ENCODE peak calls at places on chromosomes 1 and 21, in six cellular contexts. One of them, this sample, is unnamed. For H3K4me1, the result is how much of the 10 kb centered on the place peaks cover.

GRCh38 chr1:162302660-162303344 is 73.9 kb downstream of the SPATA46 start:
- DNase-seq in GM23248: peak
- DNase-seq in fibroblast of lung: peak
- DNase-seq in neural progenitor cell: no peak
- DNase-seq in HepG2: no peak
- DNase-seq in osteoblast: peak
- DNase-seq in this sample: peak

GRCh38 chr1:242008788-242009500 is 10.0 kb upstream of the MAP1LC3C start:
- DNase-seq in GM23248: peak
- DNase-seq in fibroblast of lung: no peak
- DNase-seq in neural progenitor cell: no peak
- DNase-seq in HepG2: no peak
- DNase-seq in osteoblast: no peak
- DNase-seq in this sample: no peak

GRCh38 chr21:15379776-15380175 is 315.0 kb upstream of the NRIP1 start:
- DNase-seq in GM23248: no peak
- DNase-seq in fibroblast of lung: no peak
- DNase-seq in neural progenitor cell: no peak
- DNase-seq in HepG2: no peak
- DNase-seq in osteoblast: no peak
- DNase-seq in this sample: no peak

GRCh38 chr1:228753933-228754332 is 18.7 kb downstream of the RHOU start:
- DNase-seq in GM23248: peak
- DNase-seq in fibroblast of lung: no peak
- DNase-seq in neural progenitor cell: no peak
- DNase-seq in HepG2: no peak
- DNase-seq in osteoblast: no peak
- DNase-seq in this sample: no peak

GRCh38 chr1:245261786-245262185 is 107.0 kb downstream of the KIF26B start:
- DNase-seq in GM23248: no peak
- DNase-seq in fibroblast of lung: no peak
- DNase-seq in neural progenitor cell: no peak
- DNase-seq in HepG2: no peak
- DNase-seq in osteoblast: no peak
- DNase-seq in this sample: no peak

GRCh38 chr21:36863260-36863659 is 103.2 kb downstream of the HLCS start:
- DNase-seq in GM23248: no peak
- DNase-seq in fibroblast of lung: no peak
- DNase-seq in neural progenitor cell: no peak
- DNase-seq in HepG2: peak
- DNase-seq in osteoblast: no peak
- DNase-seq in this sample: no peak

GRCh38 chr1:237562247-237562823 is 328.4 kb downstream of the ZP4 start:
- DNase-seq in GM23248: peak
- DNase-seq in fibroblast of lung: peak
- DNase-seq in neural progenitor cell: peak
- DNase-seq in HepG2: peak
- DNase-seq in osteoblast: peak
- DNase-seq in this sample: peak

GRCh38 chr1:232438476-232438875 is 191.5 kb downstream of the SIPA1L2 start:
- DNase-seq in GM23248: no peak
- DNase-seq in fibroblast of lung: no peak
- DNase-seq in neural progenitor cell: no peak
- DNase-seq in HepG2: no peak
- DNase-seq in osteoblast: no peak
- DNase-seq in this sample: no peak

GRCh38 chr1:22288593-22289241 is 145.8 kb upstream of the WNT4 start:
- DNase-seq in GM23248: no peak
- DNase-seq in fibroblast of lung: no peak
- DNase-seq in neural progenitor cell: no peak
- DNase-seq in HepG2: peak
- DNase-seq in osteoblast: no peak
- DNase-seq in this sample: no peak

GRCh38 chr21:41888749-41889376 is 9.7 kb upstream of the PRDM15 start:
- DNase-seq in GM23248: no peak
- DNase-seq in fibroblast of lung: no peak
- DNase-seq in neural progenitor cell: no peak
- DNase-seq in HepG2: no peak
- DNase-seq in osteoblast: no peak
- DNase-seq in this sample: peak

GRCh38 chr1:2194319-2194897 is at the start of gene FAAP20:
- DNase-seq in GM23248: peak
- DNase-seq in fibroblast of lung: peak
- DNase-seq in neural progenitor cell: peak
- DNase-seq in HepG2: peak
- DNase-seq in osteoblast: peak
- DNase-seq in this sample: no peak

GRCh38 chr1:198234511-198235251 is 77.9 kb downstream of the NEK7 start:
- DNase-seq in GM23248: peak
- DNase-seq in fibroblast of lung: peak
- DNase-seq in neural progenitor cell: peak
- DNase-seq in HepG2: no peak
- DNase-seq in osteoblast: peak
- DNase-seq in this sample: peak

DNA sequence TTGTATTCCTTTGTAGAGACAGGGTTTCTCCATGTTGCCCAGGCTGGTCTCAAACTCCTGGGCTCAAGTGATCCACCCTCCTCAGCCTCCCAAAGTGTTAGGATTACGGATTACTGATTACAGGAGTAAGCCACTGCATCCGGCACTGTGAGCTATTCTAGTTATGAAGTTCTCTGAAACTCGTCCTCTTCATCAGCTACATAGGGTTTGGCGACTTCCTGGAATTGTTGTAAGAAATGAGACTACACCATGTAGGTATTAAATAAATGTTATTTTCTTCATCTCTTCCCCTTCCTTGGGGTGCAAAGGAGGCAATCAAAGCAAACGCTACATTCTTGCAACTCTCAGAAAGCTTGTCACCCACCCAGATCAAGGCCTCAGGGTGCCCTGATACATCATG is 131.2 kb upstream of the TIAM1 start:
- DNase-seq in GM23248: no peak
- DNase-seq in fibroblast of lung: no peak
- DNase-seq in neural progenitor cell: no peak
- DNase-seq in HepG2: no peak
- DNase-seq in osteoblast: no peak
- DNase-seq in this sample: no peak
- H2AFZ ChIP-seq in GM23248: no peak
- H2AFZ ChIP-seq in fibroblast of lung: no peak
- H2AFZ ChIP-seq in neural progenitor cell: no peak
- H2AFZ ChIP-seq in HepG2: no peak
- H2AFZ ChIP-seq in osteoblast: no peak
- H2AFZ ChIP-seq in this sample: no peak

GRCh38 chr1:4836574-4836973 is 182.2 kb downstream of the AJAP1 start:
- DNase-seq in GM23248: no peak
- DNase-seq in fibroblast of lung: no peak
- DNase-seq in neural progenitor cell: no peak
- DNase-seq in HepG2: no peak
- DNase-seq in osteoblast: no peak
- DNase-seq in this sample: no peak

GRCh38 chr1:4838231-4838630 is 183.8 kb downstream of the AJAP1 start:
- DNase-seq in GM23248: no peak
- DNase-seq in fibroblast of lung: no peak
- DNase-seq in neural progenitor cell: no peak
- DNase-seq in HepG2: no peak
- DNase-seq in osteoblast: peak
- DNase-seq in this sample: no peak

GRCh38 chr1:4837201-4837600 is 182.8 kb downstream of the AJAP1 start:
- DNase-seq in GM23248: no peak
- DNase-seq in fibroblast of lung: no peak
- DNase-seq in neural progenitor cell: no peak
- DNase-seq in HepG2: no peak
- DNase-seq in osteoblast: no peak
- DNase-seq in this sample: no peak

DNA sequence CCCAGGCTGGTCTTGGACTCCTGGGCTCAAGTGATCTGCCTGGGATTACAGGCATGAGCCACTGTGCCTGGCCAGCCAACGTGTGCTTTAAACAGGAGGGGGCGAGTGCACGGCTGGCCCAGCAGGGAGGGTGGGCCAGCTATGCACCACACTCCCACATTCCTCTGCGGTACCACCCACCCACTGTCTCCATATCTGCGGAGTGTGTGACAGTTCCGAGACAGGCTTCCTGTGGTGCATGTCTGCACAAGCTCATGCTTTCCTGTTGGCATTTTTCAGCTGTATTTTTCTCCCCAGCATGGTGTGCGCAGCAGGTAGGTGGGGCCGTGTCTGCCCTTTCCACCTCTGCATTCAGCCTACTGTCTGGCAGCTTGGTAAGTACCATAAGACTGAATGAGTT is 183.3 kb downstream of the AJAP1 start:
- DNase-seq in GM23248: no peak
- DNase-seq in fibroblast of lung: no peak
- DNase-seq in neural progenitor cell: no peak
- DNase-seq in HepG2: no peak
- DNase-seq in osteoblast: no peak
- DNase-seq in this sample: no peak
- H3K4me1 ChIP-seq in GM23248: under half
- H3K4me1 ChIP-seq in fibroblast of lung: under half
- H3K4me1 ChIP-seq in neural progenitor cell: under half
- H3K4me1 ChIP-seq in HepG2: under half
- H3K4me1 ChIP-seq in osteoblast: under half
- H3K4me1 ChIP-seq in this sample: under half

DNA sequence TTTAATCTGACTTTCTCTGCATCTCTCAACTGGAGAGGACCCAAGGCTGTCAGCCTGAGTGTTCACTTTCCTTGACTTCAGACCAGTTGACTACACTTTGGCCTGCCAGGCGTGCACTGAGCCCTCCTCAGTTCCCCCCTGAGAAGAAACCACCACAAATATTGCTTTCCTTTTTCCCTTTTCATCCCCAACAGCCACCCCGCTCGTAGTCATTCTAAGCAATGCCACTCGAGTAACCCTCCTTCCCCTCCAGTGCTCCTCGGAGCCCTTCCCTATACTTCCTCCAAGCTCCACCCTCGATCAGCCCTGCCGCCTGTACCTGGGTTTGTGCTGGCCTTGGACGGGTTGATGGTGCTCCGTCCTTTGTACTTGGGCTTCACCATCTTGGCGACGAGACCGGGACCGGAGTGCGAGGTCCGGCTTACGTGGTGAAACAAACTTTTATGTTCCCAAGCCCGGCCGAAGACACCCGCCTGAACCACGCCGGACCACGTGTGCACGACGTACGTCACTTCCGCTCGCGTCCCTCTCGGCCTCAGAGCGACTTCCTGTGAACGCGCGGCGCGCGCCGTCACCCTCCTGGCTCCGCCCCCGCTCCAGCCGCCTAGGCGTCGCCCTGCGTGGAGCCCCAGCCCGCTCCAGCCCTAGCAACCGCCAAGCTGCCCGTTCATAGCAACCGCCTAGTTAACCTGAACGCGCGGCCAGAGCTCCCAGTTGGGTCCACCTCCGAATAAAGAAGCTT is at the start of gene GNL2:
- DNase-seq in GM23248: peak
- DNase-seq in fibroblast of lung: peak
- DNase-seq in neural progenitor cell: peak
- DNase-seq in HepG2: peak
- DNase-seq in osteoblast: peak
- DNase-seq in this sample: peak
- H2AFZ ChIP-seq in GM23248: peak
- H2AFZ ChIP-seq in fibroblast of lung: peak
- H2AFZ ChIP-seq in neural progenitor cell: peak
- H2AFZ ChIP-seq in HepG2: peak
- H2AFZ ChIP-seq in osteoblast: peak
- H2AFZ ChIP-seq in this sample: peak

GRCh38 chr21:38667466-38667865 is 138.3 kb upstream of the ETS2 start:
- DNase-seq in GM23248: no peak
- DNase-seq in fibroblast of lung: no peak
- DNase-seq in neural progenitor cell: no peak
- DNase-seq in HepG2: no peak
- DNase-seq in osteoblast: no peak
- DNase-seq in this sample: no peak
- H3K4me1 ChIP-seq in GM23248: under half
- H3K4me1 ChIP-seq in fibroblast of lung: under half
- H3K4me1 ChIP-seq in neural progenitor cell: under half
- H3K4me1 ChIP-seq in HepG2: under half
- H3K4me1 ChIP-seq in osteoblast: under half
- H3K4me1 ChIP-seq in this sample: under half

DNA sequence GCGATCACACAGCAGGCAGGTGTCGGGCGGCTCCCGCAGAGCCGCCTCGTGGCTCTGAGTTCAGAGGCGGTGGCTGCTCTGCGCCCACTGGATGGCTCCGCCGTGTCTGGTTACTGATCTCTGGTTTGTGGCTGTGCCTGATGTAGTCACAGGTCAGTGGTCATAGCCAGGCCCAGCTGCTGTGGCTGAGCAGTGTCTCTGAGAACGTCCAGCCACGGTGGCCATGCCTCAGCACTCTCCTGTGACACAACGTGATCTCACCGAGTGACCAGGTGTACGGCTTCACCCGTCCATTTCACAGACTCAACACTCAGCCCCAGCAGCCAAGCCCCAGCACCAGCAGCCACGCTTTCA is 61.2 kb downstream of the KCNN3 start:
- DNase-seq in GM23248: peak
- DNase-seq in fibroblast of lung: no peak
- DNase-seq in neural progenitor cell: no peak
- DNase-seq in HepG2: no peak
- DNase-seq in osteoblast: no peak
- DNase-seq in this sample: no peak
- H2AFZ ChIP-seq in GM23248: no peak
- H2AFZ ChIP-seq in fibroblast of lung: no peak
- H2AFZ ChIP-seq in neural progenitor cell: no peak
- H2AFZ ChIP-seq in HepG2: no peak
- H2AFZ ChIP-seq in osteoblast: no peak
- H2AFZ ChIP-seq in this sample: no peak

DNA sequence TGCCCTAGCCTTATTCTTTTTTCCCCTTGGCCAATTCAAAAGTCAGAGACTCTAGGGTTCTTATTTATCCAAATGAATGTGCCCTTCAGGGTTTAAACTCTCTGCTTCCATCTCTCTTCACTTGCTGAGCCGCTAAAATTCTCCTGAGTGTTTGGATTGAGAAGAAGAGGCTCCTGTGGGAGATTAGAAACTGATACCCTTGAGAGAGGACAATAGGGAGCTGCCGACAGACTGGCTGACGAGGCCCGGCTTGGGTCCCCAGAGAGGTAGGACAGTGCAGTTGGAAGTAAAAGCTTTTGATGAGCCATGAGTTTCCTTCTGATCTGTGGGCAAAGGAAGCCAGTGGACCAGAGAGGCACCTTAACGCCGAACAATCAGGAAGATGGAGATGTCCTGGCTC is 41.3 kb upstream of the UBE2U start:
- DNase-seq in GM23248: no peak
- DNase-seq in fibroblast of lung: no peak
- DNase-seq in neural progenitor cell: peak
- DNase-seq in HepG2: no peak
- DNase-seq in osteoblast: no peak
- DNase-seq in this sample: no peak
- H3K4me1 ChIP-seq in GM23248: under half
- H3K4me1 ChIP-seq in fibroblast of lung: under half
- H3K4me1 ChIP-seq in neural progenitor cell: under half
- H3K4me1 ChIP-seq in HepG2: under half
- H3K4me1 ChIP-seq in osteoblast: under half
- H3K4me1 ChIP-seq in this sample: under half

GRCh38 chr1:47508900-47509488 is 71.2 kb downstream of the FOXD2 start:
- DNase-seq in GM23248: peak
- DNase-seq in fibroblast of lung: peak
- DNase-seq in neural progenitor cell: peak
- DNase-seq in HepG2: no peak
- DNase-seq in osteoblast: no peak
- DNase-seq in this sample: no peak
- H2AFZ ChIP-seq in GM23248: peak
- H2AFZ ChIP-seq in fibroblast of lung: no peak
- H2AFZ ChIP-seq in neural progenitor cell: peak
- H2AFZ ChIP-seq in HepG2: no peak
- H2AFZ ChIP-seq in osteoblast: no peak
- H2AFZ ChIP-seq in this sample: no peak

GRCh38 chr1:20600156-20600555 is 11.3 kb downstream of the CDA start:
- DNase-seq in GM23248: no peak
- DNase-seq in fibroblast of lung: no peak
- DNase-seq in neural progenitor cell: no peak
- DNase-seq in HepG2: no peak
- DNase-seq in osteoblast: peak
- DNase-seq in this sample: no peak
- H3K4me1 ChIP-seq in GM23248: under half
- H3K4me1 ChIP-seq in fibroblast of lung: under half
- H3K4me1 ChIP-seq in neural progenitor cell: under half
- H3K4me1 ChIP-seq in HepG2: under half
- H3K4me1 ChIP-seq in osteoblast: half or more
- H3K4me1 ChIP-seq in this sample: under half